ENCODE peak calls at places on chromosomes 13 and 19, in six cellular contexts. X is tibial nerve, C is colonic mucosa, R is nephron progenitor cell, A is psoas muscle, I is GM13976. T is an unnamed sample.

GRCh38 chr19:32870981-32871451 is 1.4 kb upstream of the SLC7A9 start:
- DNase-seq in X (no peak), C (no peak), R (no peak), A (no peak), I (no peak), T (no peak)

GRCh38 chr19:45442927-45443461 is 19.3 kb upstream of the ERCC1 start:
- DNase-seq in X (peak), C (peak), R (peak), A (peak), I (no peak), T (no peak)

GRCh38 chr13:45238945-45239795 is 38.3 kb upstream of the KCTD4 start:
- DNase-seq in X (no peak), C (no peak), R (no peak), A (no peak), I (no peak), T (no peak)

GRCh38 chr19:8206147-8207087 is 2.8 kb upstream of the CERS4 start:
- DNase-seq in X (no peak), C (no peak), R (no peak), A (no peak), I (no peak), T (no peak)

GRCh38 chr13:20416223-20416622 is 109.4 kb downstream of the CRYL1 start:
- DNase-seq in X (no peak), C (no peak), R (no peak), A (no peak), I (no peak), T (no peak)

GRCh38 chr13:36420437-36420891 is 11.8 kb upstream of the CCNA1 start:
- DNase-seq in X (peak), C (peak), R (peak), A (peak), I (peak), T (peak)

GRCh38 chr13:42892760-42893159 is 99.3 kb downstream of the EPSTI1 start:
- DNase-seq in X (no peak), C (no peak), R (no peak), A (no peak), I (no peak), T (no peak)

GRCh38 chr19:48500830-48501445 is 10.7 kb downstream of the LMTK3 start:
- DNase-seq in X (no peak), C (no peak), R (no peak), A (no peak), I (no peak), T (no peak)

GRCh38 chr13:30038884-30039283 is 188.5 kb upstream of the UBL3 start:
- DNase-seq in X (no peak), C (no peak), R (no peak), A (no peak), I (no peak), T (peak)

GRCh38 chr13:69331245-69331644 is 776.4 kb upstream of the ATXN8OS start:
- DNase-seq in X (no peak), C (no peak), R (no peak), A (no peak), I (no peak), T (no peak)

GRCh38 chr13:95349267-95349666 is 48.0 kb upstream of the ABCC4 start:
- DNase-seq in X (no peak), C (no peak), R (no peak), A (no peak), I (no peak), T (no peak)

GRCh38 chr13:62706035-62706434 is 1290.4 kb upstream of the PCDH20 start:
- DNase-seq in X (no peak), C (no peak), R (no peak), A (no peak), I (no peak), T (no peak)

GRCh38 chr19:56076413-56076998 is 44.6 kb downstream of the ZNF787 start:
- DNase-seq in X (no peak), C (peak), R (peak), A (no peak), I (peak), T (peak)

GRCh38 chr13:51584731-51585191 is 499 bp downstream of the WDFY2 start:
- DNase-seq in X (peak), C (peak), R (peak), A (peak), I (peak), T (no peak)

GRCh38 chr13:75181906-75182305 is 300.1 kb downstream of the TBC1D4 start:
- DNase-seq in X (no peak), C (no peak), R (no peak), A (no peak), I (no peak), T (no peak)

GRCh38 chr19:30224689-30225606 is 147.2 kb upstream of the ZNF536 start:
- DNase-seq in X (no peak), C (no peak), R (peak), A (no peak), I (no peak), T (no peak)

GRCh38 chr19:22945560-22945959 is 57.4 kb downstream of the ZNF728 start:
- DNase-seq in X (no peak), C (no peak), R (peak), A (no peak), I (no peak), T (no peak)

GRCh38 chr19:34232566-34233481 is 21.5 kb upstream of the GARRE1 start:
- DNase-seq in X (no peak), C (no peak), R (no peak), A (peak), I (peak), T (peak)

GRCh38 chr19:28386080-28386869 is 826.7 kb downstream of the UQCRFS1 start:
- DNase-seq in X (no peak), C (no peak), R (no peak), A (no peak), I (no peak), T (no peak)

GRCh38 chr19:38707512-38708114 is 36.7 kb downstream of the CAPN12 start:
- DNase-seq in X (no peak), C (peak), R (no peak), A (peak), I (no peak), T (no peak)

GRCh38 chr19:7161292-7161691 is 91.8 kb downstream of the ZNF557 start:
- DNase-seq in X (no peak), C (no peak), R (no peak), A (no peak), I (no peak), T (no peak)

GRCh38 chr13:94431987-94432386 is 47.5 kb downstream of the DCT start:
- DNase-seq in X (no peak), C (no peak), R (no peak), A (no peak), I (no peak), T (no peak)

GRCh38 chr19:51026554-51026831 is at the start of gene KLK11:
- DNase-seq in X (no peak), C (no peak), R (no peak), A (no peak), I (no peak), T (no peak)

GRCh38 chr19:46890423-46891170 is 29.8 kb downstream of the ARHGAP35 start:
- DNase-seq in X (no peak), C (peak), R (no peak), A (no peak), I (no peak), T (peak)

GRCh38 chr19:14786421-14786851 is 8.1 kb upstream of the ADGRE2 start:
- DNase-seq in X (no peak), C (no peak), R (peak), A (no peak), I (peak), T (no peak)

GRCh38 chr13:49183672-49184315 is 36.3 kb upstream of the MLNR start:
- DNase-seq in X (no peak), C (no peak), R (no peak), A (no peak), I (no peak), T (no peak)

GRCh38 chr19:49929121-49929610 is at the start of the genes ATF5 and NUP62:
- DNase-seq in X (peak), C (peak), R (peak), A (peak), I (peak), T (peak)

GRCh38 chr13:30766234-30766633 is 30.9 kb downstream of the ALOX5AP start:
- DNase-seq in X (no peak), C (no peak), R (no peak), A (no peak), I (no peak), T (no peak)

GRCh38 chr19:42246143-42246868 is 3.9 kb upstream of the GSK3A start:
- DNase-seq in X (peak), C (peak), R (peak), A (peak), I (no peak), T (peak)

GRCh38 chr13:34523401-34523800 is 418.7 kb upstream of the NBEA start:
- DNase-seq in X (no peak), C (no peak), R (no peak), A (no peak), I (no peak), T (no peak)

GRCh38 chr19:15256708-15257331 is 24.6 kb upstream of the EPHX3 start:
- DNase-seq in X (no peak), C (no peak), R (no peak), A (no peak), I (no peak), T (no peak)

GRCh38 chr19:32652893-32653625 is 21.9 kb downstream of the ANKRD27 start:
- DNase-seq in X (no peak), C (peak), R (no peak), A (peak), I (no peak), T (peak)

GRCh38 chr13:20114066-20114465 is 46.8 kb downstream of the GJA3 start:
- DNase-seq in X (no peak), C (no peak), R (no peak), A (no peak), I (no peak), T (no peak)

GRCh38 chr19:50912727-50913716 is 1.8 kb upstream of the KLK4 start:
- DNase-seq in X (no peak), C (no peak), R (no peak), A (no peak), I (peak), T (no peak)

GRCh38 chr19:46674416-46675178 is 13.6 kb upstream of the DACT3 start:
- DNase-seq in X (no peak), C (no peak), R (peak), A (no peak), I (no peak), T (no peak)

GRCh38 chr19:43501661-43502418 is 2.7 kb downstream of the PHLDB3 start:
- DNase-seq in X (no peak), C (no peak), R (peak), A (no peak), I (no peak), T (no peak)

GRCh38 chr19:43504426-43505185 is at the start of gene PHLDB3:
- DNase-seq in X (no peak), C (peak), R (peak), A (peak), I (peak), T (no peak)

GRCh38 chr19:43505186-43505456 is 575 bp upstream of the PHLDB3 start:
- DNase-seq in X (no peak), C (no peak), R (no peak), A (no peak), I (no peak), T (no peak)

GRCh38 chr19:43502419-43502976 is 2.0 kb downstream of the PHLDB3 start:
- DNase-seq in X (no peak), C (no peak), R (no peak), A (no peak), I (no peak), T (no peak)

GRCh38 chr19:43503501-43504425 is 783 bp downstream of the PHLDB3 start:
- DNase-seq in X (peak), C (peak), R (peak), A (peak), I (peak), T (peak)
- TF ChIP-seq CTCF in X (no peak), C (peak), R (no peak), A (no peak), I (peak), T (peak)

GRCh38 chr19:35959040-35959967 is 23.1 kb downstream of the LRFN3 start:
- DNase-seq in X (no peak), C (no peak), R (peak), A (peak), I (peak), T (no peak)
- TF ChIP-seq CTCF in X (peak), C (no peak), R (no peak), A (no peak), I (peak), T (peak)

DNA sequence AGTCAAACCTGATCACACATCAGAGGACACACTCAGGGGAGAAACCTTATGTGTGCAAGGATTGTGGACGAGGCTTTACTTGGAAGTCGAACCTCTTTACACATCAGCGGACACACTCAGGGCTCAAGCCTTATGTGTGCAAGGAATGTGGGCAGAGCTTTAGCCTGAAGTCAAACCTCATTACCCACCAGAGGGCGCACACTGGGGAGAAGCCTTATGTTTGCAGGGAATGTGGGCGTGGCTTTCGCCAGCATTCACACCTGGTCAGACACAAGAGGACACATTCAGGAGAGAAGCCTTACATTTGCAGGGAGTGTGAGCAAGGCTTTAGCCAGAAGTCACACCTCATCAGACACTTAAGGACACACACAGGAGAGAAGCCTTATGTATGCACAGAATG is 8.2 kb upstream of the ZNF527 start:
- DNase-seq in X (no peak), C (no peak), R (no peak), A (no peak), I (no peak), T (no peak)
- TF ChIP-seq CTCF in X (no peak), C (no peak), R (no peak), A (no peak), I (no peak), T (no peak)

DNA sequence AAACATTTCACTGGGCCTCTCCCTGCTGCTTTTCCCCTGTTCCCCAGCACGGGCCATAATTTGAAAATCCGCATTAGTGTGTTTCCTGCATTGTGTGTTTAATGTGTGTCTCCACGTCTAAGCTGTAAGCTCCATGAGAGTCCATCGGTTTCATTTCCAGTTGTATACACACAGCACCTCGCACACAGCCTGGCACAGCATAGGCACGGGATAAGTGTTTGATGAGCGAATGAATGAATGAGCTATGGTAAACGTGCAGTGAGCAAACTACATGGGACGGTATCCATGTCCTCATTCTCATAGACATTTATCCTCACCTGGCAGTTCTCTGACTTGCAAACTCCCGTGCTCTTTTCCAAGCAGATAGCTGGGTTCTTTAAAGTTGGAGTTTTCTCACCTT is 106.1 kb downstream of the RAB20 start:
- DNase-seq in X (no peak), C (no peak), R (no peak), A (no peak), I (no peak), T (no peak)
- TF ChIP-seq CTCF in X (no peak), C (no peak), R (no peak), A (no peak), I (no peak), T (no peak)

GRCh38 chr13:103694471-103694870 is 628.3 kb upstream of the SLC10A2 start:
- DNase-seq in X (no peak), C (no peak), R (no peak), A (no peak), I (no peak), T (no peak)
- TF ChIP-seq CTCF in X (no peak), C (no peak), R (no peak), A (no peak), I (no peak), T (no peak)